ENCODE peak calls at places on chromosomes 12 and 14, in eight cellular contexts. W is astrocyte of the spinal cord, E is fibroblast of mammary gland, T is HL-60, N is AG04450, A is mammary epithelial cell, J is BE2C, M is psoas muscle. F is an unnamed sample.

GRCh38 chr12:132276720-132277373 is 52.5 kb downstream of the GALNT9 start:
- DNase-seq in T (no peak), J (no peak), N (no peak), M (no peak), E (no peak), A (no peak), W (no peak), F (no peak)

GRCh38 chr14:66507181-66507721 is 696 bp upstream of the GPHN start:
- DNase-seq in E (no peak), T (no peak), J (no peak), N (no peak), M (no peak), W (no peak), A (no peak), F (no peak)

GRCh38 chr12:91741932-91742331 is 403.7 kb downstream of the BTG1 start:
- DNase-seq in T (no peak), A (no peak), W (no peak), M (no peak), N (no peak), E (no peak), J (no peak), F (no peak)

GRCh38 chr12:122090759-122091535 is 12.4 kb downstream of the MLXIP start:
- DNase-seq in T (no peak), M (peak; percentile 35), J (no peak), E (peak; percentile 94), W (peak; percentile 74), A (no peak), N (peak; percentile 90), F (no peak)

GRCh38 chr12:75196408-75196807 is 13.2 kb downstream of the KCNC2 start:
- DNase-seq in N (no peak), J (no peak), T (no peak), E (no peak), M (no peak), A (no peak), W (no peak), F (no peak)

GRCh38 chr12:83161451-83161850 is 474.7 kb downstream of the TMTC2 start:
- DNase-seq in N (no peak), J (no peak), A (peak; percentile 89), W (peak; percentile 79), T (no peak), M (no peak), E (peak; percentile 38), F (no peak)

GRCh38 chr14:101535232-101535631 is 26.1 kb upstream of the DIO3 start:
- DNase-seq in T (peak; percentile 18), J (no peak), E (no peak), W (no peak), N (no peak), A (no peak), M (no peak), F (no peak)

GRCh38 chr14:54693761-54694160 is 126.8 kb downstream of the SAMD4A start:
- DNase-seq in A (no peak), M (no peak), W (no peak), T (no peak), E (no peak), N (no peak), J (no peak), F (no peak)

GRCh38 chr12:27333311-27334009 is 824 bp downstream of the BMAL2 start:
- DNase-seq in W (no peak), T (peak; percentile 12), N (no peak), J (peak; percentile 9), A (peak; percentile 68), M (peak; percentile 21), E (no peak), F (peak; percentile 71)

GRCh38 chr12:102425109-102426009 is 55.0 kb downstream of the IGF1 start:
- DNase-seq in W (no peak), M (no peak), J (no peak), E (no peak), A (no peak), N (no peak), T (no peak), F (peak; percentile 64)

GRCh38 chr14:36662258-36662542 is 540 bp downstream of the PAX9 start:
- DNase-seq in J (no peak), T (no peak), N (no peak), M (no peak), E (no peak), A (no peak), W (no peak), F (no peak)
- H3K4me3 ChIP-seq in J (no peak overlapping the region), T (no peak overlapping the region), N (no peak overlapping the region), M (peak overlapping the region; percentile 60), E (peak overlapping the region; percentile 7), A (peak overlapping the region; percentile 56), W (peak overlapping the region; percentile 47), F (no peak overlapping the region)

GRCh38 chr12:12997734-12998133 is 2.3 kb downstream of the HEBP1 start:
- DNase-seq in N (no peak), W (no peak), A (no peak), T (no peak), J (no peak), M (no peak), E (no peak), F (no peak)
- H3K4me3 ChIP-seq in N (no peak overlapping the region), W (no peak overlapping the region), A (no peak overlapping the region), T (no peak overlapping the region), J (no peak overlapping the region), M (no peak overlapping the region), E (no peak overlapping the region), F (no peak overlapping the region)

GRCh38 chr12:124434364-124434763 is 133.0 kb downstream of the NCOR2 start:
- DNase-seq in A (no peak), E (no peak), M (no peak), W (no peak), T (no peak), N (no peak), J (no peak), F (no peak)
- H3K4me3 ChIP-seq in A (no peak overlapping the region), E (no peak overlapping the region), M (no peak overlapping the region), W (no peak overlapping the region), T (no peak overlapping the region), N (no peak overlapping the region), J (no peak overlapping the region), F (no peak overlapping the region)

DNA sequence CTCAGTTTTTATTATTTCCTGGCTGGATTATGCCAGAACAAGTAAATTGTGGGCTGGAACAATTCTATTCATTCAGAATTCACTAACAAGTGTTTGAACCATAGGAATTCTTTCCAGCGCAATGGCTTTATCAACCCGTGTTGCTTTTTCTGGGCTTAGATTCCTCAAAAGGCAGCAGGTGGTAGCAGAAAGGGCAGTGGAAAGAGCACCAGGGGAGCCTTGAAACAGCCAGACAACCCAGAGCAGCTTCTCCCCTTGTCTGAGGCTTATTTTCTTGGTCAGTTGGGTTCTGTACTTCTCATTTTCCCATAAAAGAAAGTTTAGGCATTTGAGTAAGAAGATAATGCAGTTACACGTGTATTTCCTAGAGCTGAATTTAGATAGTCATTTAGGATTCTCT is 130.7 kb downstream of the OTOGL start:
- DNase-seq in N (no peak), E (no peak), M (no peak), J (no peak), W (peak; percentile 81), T (no peak), A (no peak), F (no peak)
- H3K4me3 ChIP-seq in N (no peak overlapping the region), E (no peak overlapping the region), M (no peak overlapping the region), J (no peak overlapping the region), W (no peak overlapping the region), T (no peak overlapping the region), A (no peak overlapping the region), F (no peak overlapping the region)

DNA sequence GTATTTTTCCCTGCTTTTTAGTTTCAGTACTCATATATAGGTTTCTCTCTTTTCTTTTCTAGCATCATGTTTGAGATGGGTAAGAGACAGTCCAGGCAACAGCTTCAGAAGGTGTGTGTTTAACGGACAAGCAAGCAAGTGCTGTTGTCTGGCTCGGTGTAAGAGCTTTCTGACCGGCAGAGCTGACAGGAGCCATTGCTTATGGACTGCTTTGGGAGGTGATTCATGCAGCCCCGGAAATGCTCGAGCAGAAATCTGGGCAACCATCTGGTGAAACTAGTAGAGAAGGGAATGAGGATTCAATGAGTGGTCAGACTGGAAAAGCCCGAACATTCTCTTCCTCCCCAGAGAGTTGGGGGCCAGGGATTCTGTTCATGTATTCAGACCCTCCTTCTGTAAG is 24.4 kb downstream of the TUNAR start:
- DNase-seq in A (no peak), E (peak; percentile 37), J (no peak), N (no peak), M (no peak), T (no peak), W (peak; percentile 33), F (no peak)
- H3K4me3 ChIP-seq in A (no peak overlapping the region), E (no peak overlapping the region), J (no peak overlapping the region), N (no peak overlapping the region), M (no peak overlapping the region), T (no peak overlapping the region), W (no peak overlapping the region), F (no peak overlapping the region)

GRCh38 chr12:66132408-66132807 is 1.9 kb upstream of the LLPH start:
- DNase-seq in A (peak; percentile 35), J (no peak), M (no peak), N (peak; percentile 63), T (no peak), W (peak; percentile 80), E (peak; percentile 39), F (no peak)
- H3K4me3 ChIP-seq in A (no peak overlapping the region), J (no peak overlapping the region), M (no peak overlapping the region), N (no peak overlapping the region), T (no peak overlapping the region), W (no peak overlapping the region), E (no peak overlapping the region), F (no peak overlapping the region)

DNA sequence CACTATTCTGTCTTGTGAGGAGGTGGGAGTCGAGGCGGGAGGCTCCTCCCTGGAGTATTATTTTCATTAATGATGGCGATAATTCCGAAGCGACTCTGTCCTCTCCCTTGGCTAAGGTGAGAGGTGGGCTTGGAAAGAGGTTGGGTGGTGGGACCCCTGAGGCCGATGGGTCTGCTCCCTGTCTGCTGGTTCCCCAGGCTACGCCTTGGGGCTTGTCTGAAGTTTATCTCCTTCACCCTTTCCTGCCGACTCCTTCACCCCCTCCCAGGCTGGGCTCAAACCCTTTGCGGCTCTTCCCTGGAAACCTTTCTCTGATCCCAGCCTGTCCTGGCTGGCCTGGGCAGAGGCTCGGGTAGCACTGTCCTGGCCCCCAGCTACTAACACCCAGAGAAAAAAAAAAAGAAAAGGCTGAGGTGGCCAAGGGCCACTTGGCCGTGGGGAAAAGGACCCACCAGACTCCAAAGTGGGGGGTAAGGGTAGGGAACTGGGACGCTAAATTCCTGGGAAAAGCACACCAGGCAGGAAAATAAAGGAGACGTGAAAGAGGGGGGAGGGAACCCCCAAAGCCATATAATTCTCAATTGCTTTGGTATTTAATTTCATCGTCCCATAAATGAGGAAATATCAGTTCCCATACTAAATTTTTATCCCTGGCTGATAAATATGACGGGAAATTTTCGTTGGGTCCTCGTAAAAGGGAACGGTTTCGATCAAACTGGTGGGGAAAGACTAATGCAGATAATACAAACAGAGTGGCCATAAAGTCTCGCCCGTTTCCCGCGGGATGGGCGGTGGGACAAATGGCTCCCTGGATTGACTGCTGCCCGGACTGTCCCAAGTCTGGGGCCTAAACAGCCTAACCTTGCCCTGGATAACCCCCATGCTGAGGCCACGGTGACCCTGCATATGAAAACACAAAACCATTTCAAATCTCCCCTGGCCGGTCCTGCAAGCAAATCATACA is 2.0 kb upstream of the HOXC10 start:
- DNase-seq in N (no peak), J (no peak), E (no peak), W (no peak), A (no peak), T (no peak), M (no peak), F (peak; percentile 22)
- H3K4me3 ChIP-seq in N (no peak overlapping the region), J (no peak overlapping the region), E (no peak overlapping the region), W (no peak overlapping the region), A (no peak overlapping the region), T (no peak overlapping the region), M (peak overlapping the region; percentile 79), F (no peak overlapping the region)